ENCODE peak calls at places on chromosomes 4 and X, in six cellular contexts. One of them, this sample, is unnamed.
A peak's percentile ranks its signal among the peaks of the same experiment; 100 is the strongest.

GRCh38 chrX:120824021-120824420 is 51.6 kb downstream of the CT47B1 start:
- DNase-seq in M059J: no peak
- DNase-seq in T-cell: no peak
- DNase-seq in NCI-H460: no peak
- DNase-seq in GM04503: no peak
- DNase-seq in NCI-H187: no peak
- DNase-seq in this sample: no peak

GRCh38 chr4:47118192-47118879 is 87.0 kb downstream of the GABRB1 start:
- DNase-seq in M059J: no peak
- DNase-seq in T-cell: no peak
- DNase-seq in NCI-H460: no peak
- DNase-seq in GM04503: no peak
- DNase-seq in NCI-H187: no peak
- DNase-seq in this sample: no peak

GRCh38 chrX:104482757-104483156 is 83.2 kb upstream of the IL1RAPL2 start:
- DNase-seq in M059J: no peak
- DNase-seq in T-cell: no peak
- DNase-seq in NCI-H460: no peak
- DNase-seq in GM04503: no peak
- DNase-seq in NCI-H187: no peak
- DNase-seq in this sample: no peak

GRCh38 chr4:92381640-92382039 is 77.9 kb downstream of the GRID2 start:
- DNase-seq in M059J: peak; percentile 3
- DNase-seq in T-cell: no peak
- DNase-seq in NCI-H460: no peak
- DNase-seq in GM04503: no peak
- DNase-seq in NCI-H187: no peak
- DNase-seq in this sample: no peak

GRCh38 chr4:147833254-147833653 is 101.4 kb downstream of the ARHGAP10 start:
- DNase-seq in M059J: peak; percentile 61
- DNase-seq in T-cell: no peak
- DNase-seq in NCI-H460: no peak
- DNase-seq in GM04503: no peak
- DNase-seq in NCI-H187: no peak
- DNase-seq in this sample: no peak

GRCh38 chr4:92618968-92619367 is 315.2 kb downstream of the GRID2 start:
- DNase-seq in M059J: no peak
- DNase-seq in T-cell: no peak
- DNase-seq in NCI-H460: no peak
- DNase-seq in GM04503: no peak
- DNase-seq in NCI-H187: no peak
- DNase-seq in this sample: no peak

GRCh38 chrX:20019672-20020365 is 29.0 kb upstream of the BCLAF3 start:
- DNase-seq in M059J: no peak
- DNase-seq in T-cell: no peak
- DNase-seq in NCI-H460: no peak
- DNase-seq in GM04503: no peak
- DNase-seq in NCI-H187: no peak
- DNase-seq in this sample: no peak

GRCh38 chr4:155802573-155802972 is 43.8 kb downstream of the GUCY1B1 start:
- DNase-seq in M059J: peak; percentile 38
- DNase-seq in T-cell: no peak
- DNase-seq in NCI-H460: no peak
- DNase-seq in GM04503: no peak
- DNase-seq in NCI-H187: no peak
- DNase-seq in this sample: no peak

GRCh38 chrX:35890699-35891098 is 28.8 kb upstream of the CFAP47 start:
- DNase-seq in M059J: peak; percentile 71
- DNase-seq in T-cell: no peak
- DNase-seq in NCI-H460: peak; percentile 80
- DNase-seq in GM04503: no peak
- DNase-seq in NCI-H187: no peak
- DNase-seq in this sample: peak; percentile 20

GRCh38 chrX:9676738-9677097 is 88.9 kb downstream of the GPR143 start:
- DNase-seq in M059J: no peak
- DNase-seq in T-cell: no peak
- DNase-seq in NCI-H460: no peak
- DNase-seq in GM04503: no peak
- DNase-seq in NCI-H187: no peak
- DNase-seq in this sample: no peak

GRCh38 chr4:104235966-104236365 is 258.7 kb downstream of the CXXC4 start:
- DNase-seq in M059J: no peak
- DNase-seq in T-cell: no peak
- DNase-seq in NCI-H460: no peak
- DNase-seq in GM04503: no peak
- DNase-seq in NCI-H187: no peak
- DNase-seq in this sample: no peak

GRCh38 chr4:74413265-74413664 is 31.7 kb upstream of the AREG start:
- DNase-seq in M059J: no peak
- DNase-seq in T-cell: no peak
- DNase-seq in NCI-H460: no peak
- DNase-seq in GM04503: no peak
- DNase-seq in NCI-H187: no peak
- DNase-seq in this sample: no peak

GRCh38 chr4:100952590-100952989 is 394.7 kb downstream of the PPP3CA start:
- DNase-seq in M059J: no peak
- DNase-seq in T-cell: no peak
- DNase-seq in NCI-H460: no peak
- DNase-seq in GM04503: no peak
- DNase-seq in NCI-H187: no peak
- DNase-seq in this sample: no peak

GRCh38 chr4:98470366-98470765 is 188.0 kb downstream of the TSPAN5 start:
- DNase-seq in M059J: no peak
- DNase-seq in T-cell: no peak
- DNase-seq in NCI-H460: no peak
- DNase-seq in GM04503: no peak
- DNase-seq in NCI-H187: no peak
- DNase-seq in this sample: no peak

GRCh38 chrX:40205471-40205870 is 107.7 kb upstream of the BCOR start:
- DNase-seq in M059J: no peak
- DNase-seq in T-cell: no peak
- DNase-seq in NCI-H460: no peak
- DNase-seq in GM04503: no peak
- DNase-seq in NCI-H187: no peak
- DNase-seq in this sample: no peak

This sample was measured in dermis microvascular lymphatic vessel endothelial cell.